ENCODE peak calls at places on chromosomes 5 and 9, in six cellular contexts. R, H, I, L, S and T are unnamed samples.

GRCh38 chr5:89396262-89396975 is 513.4 kb upstream of the MEF2C start:
- DNase-seq in R (peak; percentile 13), H (no peak), I (no peak), L (peak; percentile 59), S (peak; percentile 85), T (peak; percentile 91)

GRCh38 chr5:7473115-7473514 is 77.2 kb downstream of the ADCY2 start:
- DNase-seq in R (no peak), H (no peak), I (no peak), L (no peak), S (no peak), T (no peak)

GRCh38 chr5:137733011-137733410 is 2.9 kb downstream of the KLHL3 start:
- DNase-seq in R (no peak), H (peak; percentile 20), I (no peak), L (no peak), S (no peak), T (no peak)

GRCh38 chr9:104280216-104280585 is 186.1 kb downstream of the SMC2 start:
- DNase-seq in R (no peak), H (no peak), I (no peak), L (no peak), S (no peak), T (no peak)

GRCh38 chr5:2254880-2255750 is 372.4 kb upstream of the IRX4 start:
- DNase-seq in R (no peak), H (no peak), I (no peak), L (no peak), S (no peak), T (no peak)

GRCh38 chr5:88925692-88926490 is 42.9 kb upstream of the MEF2C start:
- DNase-seq in R (no peak), H (no peak), I (no peak), L (peak; percentile 59), S (no peak), T (no peak)

GRCh38 chr9:32431940-32432555 is 47.6 kb downstream of the ACO1 start:
- DNase-seq in R (no peak), H (peak; percentile 56), I (no peak), L (peak; percentile 60), S (peak; percentile 15), T (peak; percentile 67)

GRCh38 chr9:127567898-127568617 is 44.0 kb upstream of the STXBP1 start:
- DNase-seq in R (no peak), H (peak; percentile 65), I (no peak), L (peak; percentile 72), S (no peak), T (peak; percentile 54)

GRCh38 chr5:132260051-132260450 is 2.6 kb downstream of the PDLIM4 start:
- DNase-seq in R (no peak), H (no peak), I (no peak), L (peak; percentile 71), S (no peak), T (no peak)

GRCh38 chr5:59124983-59125960 is 542.4 kb downstream of the RAB3C start:
- DNase-seq in R (no peak), H (no peak), I (no peak), L (no peak), S (no peak), T (no peak)